ENCODE peak calls at places on chromosomes 11 and 22, in four cellular contexts. One of them, this sample, is unnamed.

GRCh38 chr11:24935059-24935458 is 438.2 kb downstream of the LUZP2 start:
- DNase-seq in HL-60: no peak
- DNase-seq in neural crest cell: no peak
- DNase-seq in transverse colon: no peak
- DNase-seq in this sample: no peak

GRCh38 chr11:35886759-35887158 is 57.1 kb upstream of the LDLRAD3 start:
- DNase-seq in HL-60: no peak
- DNase-seq in neural crest cell: no peak
- DNase-seq in transverse colon: no peak
- DNase-seq in this sample: no peak

GRCh38 chr11:111006207-111006606 is 239.3 kb upstream of the POU2AF2 start:
- DNase-seq in HL-60: no peak
- DNase-seq in neural crest cell: no peak
- DNase-seq in transverse colon: no peak
- DNase-seq in this sample: no peak

GRCh38 chr22:46068176-46068907 is 82.0 kb upstream of the PPARA start:
- DNase-seq in HL-60: no peak
- DNase-seq in neural crest cell: no peak
- DNase-seq in transverse colon: no peak
- DNase-seq in this sample: no peak

GRCh38 chr11:3808846-3809623 is 675 bp downstream of the PGAP2 start:
- DNase-seq in HL-60: peak; percentile 80
- DNase-seq in neural crest cell: no peak
- DNase-seq in transverse colon: peak; percentile 64
- DNase-seq in this sample: no peak

GRCh38 chr11:130858215-130858614 is 58.1 kb downstream of the SNX19 start:
- DNase-seq in HL-60: no peak
- DNase-seq in neural crest cell: no peak
- DNase-seq in transverse colon: no peak
- DNase-seq in this sample: no peak

GRCh38 chr22:47067331-47067890 is 305.0 kb downstream of the TBC1D22A start:
- DNase-seq in HL-60: no peak
- DNase-seq in neural crest cell: no peak
- DNase-seq in transverse colon: peak; percentile 3
- DNase-seq in this sample: no peak

GRCh38 chr11:110529043-110529442 is 99.3 kb downstream of the FDX1 start:
- DNase-seq in HL-60: peak; percentile 30
- DNase-seq in neural crest cell: no peak
- DNase-seq in transverse colon: no peak
- DNase-seq in this sample: no peak

GRCh38 chr22:20259336-20259705 is 8.8 kb downstream of the RTN4R start:
- DNase-seq in HL-60: no peak
- DNase-seq in neural crest cell: no peak
- DNase-seq in transverse colon: no peak
- DNase-seq in this sample: no peak

GRCh38 chr22:20257474-20258299 is 10.4 kb downstream of the RTN4R start:
- DNase-seq in HL-60: no peak
- DNase-seq in neural crest cell: no peak
- DNase-seq in transverse colon: no peak
- DNase-seq in this sample: no peak

GRCh38 chr22:20256562-20257473 is 11.3 kb downstream of the RTN4R start:
- DNase-seq in HL-60: no peak
- DNase-seq in neural crest cell: no peak
- DNase-seq in transverse colon: no peak
- DNase-seq in this sample: no peak

GRCh38 chr22:20260071-20260722 is 7.9 kb downstream of the RTN4R start:
- DNase-seq in HL-60: no peak
- DNase-seq in neural crest cell: no peak
- DNase-seq in transverse colon: no peak
- DNase-seq in this sample: no peak

GRCh38 chr22:20258584-20259335 is 9.4 kb downstream of the RTN4R start:
- DNase-seq in HL-60: no peak
- DNase-seq in neural crest cell: no peak
- DNase-seq in transverse colon: no peak
- DNase-seq in this sample: no peak
- TF ChIP-seq CTCF in HL-60: no peak
- TF ChIP-seq CTCF in neural crest cell: peak; percentile 35
- TF ChIP-seq CTCF in transverse colon: peak; percentile 12
- TF ChIP-seq CTCF in this sample: peak; percentile 67

GRCh38 chr11:77819411-77819920 is 1.1 kb downstream of the RSF1 start:
- DNase-seq in HL-60: peak; percentile 91
- DNase-seq in neural crest cell: peak; percentile 70
- DNase-seq in transverse colon: peak; percentile 89
- DNase-seq in this sample: peak; percentile 82
- TF ChIP-seq CTCF in HL-60: no peak
- TF ChIP-seq CTCF in neural crest cell: peak; percentile 38
- TF ChIP-seq CTCF in transverse colon: no peak
- TF ChIP-seq CTCF in this sample: peak; percentile 9

GRCh38 chr11:64611961-64612646 is 21.1 kb downstream of the SLC22A12 start:
- DNase-seq in HL-60: peak; percentile 56
- DNase-seq in neural crest cell: no peak
- DNase-seq in transverse colon: no peak
- DNase-seq in this sample: no peak

GRCh38 chr11:64610596-64610995 is 19.6 kb downstream of the SLC22A12 start:
- DNase-seq in HL-60: no peak
- DNase-seq in neural crest cell: no peak
- DNase-seq in transverse colon: no peak
- DNase-seq in this sample: no peak

GRCh38 chr11:64613648-64614047 is 22.6 kb downstream of the SLC22A12 start:
- DNase-seq in HL-60: no peak
- DNase-seq in neural crest cell: no peak
- DNase-seq in transverse colon: no peak
- DNase-seq in this sample: no peak

GRCh38 chr11:64609436-64610047 is 18.5 kb downstream of the SLC22A12 start:
- DNase-seq in HL-60: peak; percentile 67
- DNase-seq in neural crest cell: no peak
- DNase-seq in transverse colon: no peak
- DNase-seq in this sample: no peak

DNA sequence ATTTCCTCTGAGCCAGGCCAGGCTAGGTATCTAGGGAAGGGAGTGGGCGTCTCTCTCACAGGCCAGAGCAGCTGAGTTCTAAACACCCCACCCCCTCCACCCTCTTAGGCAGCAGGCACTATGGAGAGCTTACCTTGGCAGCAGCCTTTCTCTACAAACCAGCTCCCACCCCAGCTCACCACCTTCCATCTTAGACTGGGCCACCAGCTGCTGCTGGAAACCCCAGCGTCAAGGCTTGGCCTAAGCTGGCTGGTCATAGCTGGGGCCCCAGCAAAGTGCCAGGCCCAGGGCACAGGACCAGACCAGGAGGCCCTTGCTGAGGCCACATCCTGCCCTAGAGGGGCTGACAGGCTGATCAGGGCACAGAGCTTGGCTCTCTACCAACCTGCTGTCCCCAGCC is 20.2 kb downstream of the SLC22A12 start:
- DNase-seq in HL-60: no peak
- DNase-seq in neural crest cell: no peak
- DNase-seq in transverse colon: no peak
- DNase-seq in this sample: no peak
- TF ChIP-seq CTCF in HL-60: no peak
- TF ChIP-seq CTCF in neural crest cell: no peak
- TF ChIP-seq CTCF in transverse colon: no peak
- TF ChIP-seq CTCF in this sample: no peak

GRCh38 chr11:58504232-58504631 is 3.7 kb downstream of the OR5B21 start:
- DNase-seq in HL-60: no peak
- DNase-seq in neural crest cell: no peak
- DNase-seq in transverse colon: no peak
- DNase-seq in this sample: no peak
- TF ChIP-seq CTCF in HL-60: no peak
- TF ChIP-seq CTCF in neural crest cell: no peak
- TF ChIP-seq CTCF in transverse colon: no peak
- TF ChIP-seq CTCF in this sample: no peak

DNA sequence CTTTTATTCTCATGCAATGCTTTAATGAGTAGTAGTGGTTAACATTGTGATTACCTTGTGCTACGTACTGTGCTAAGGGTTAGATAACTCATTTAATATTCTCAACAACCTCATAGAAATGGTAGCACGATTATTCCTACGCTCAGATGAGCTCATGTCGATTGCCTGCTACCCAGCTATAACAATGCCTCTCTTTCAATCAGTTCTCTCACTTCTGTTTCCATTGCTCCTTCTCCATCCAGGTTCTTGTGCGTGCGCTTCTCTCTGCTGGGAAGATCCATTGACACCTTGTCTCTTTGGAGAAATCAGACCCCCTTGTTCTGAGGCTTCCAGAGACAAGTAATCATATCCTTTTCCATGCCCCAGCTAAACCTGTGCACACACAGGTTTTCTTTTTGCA is 120.8 kb downstream of the NECTIN1 start:
- DNase-seq in HL-60: no peak
- DNase-seq in neural crest cell: no peak
- DNase-seq in transverse colon: no peak
- DNase-seq in this sample: no peak
- TF ChIP-seq CTCF in HL-60: no peak
- TF ChIP-seq CTCF in neural crest cell: no peak
- TF ChIP-seq CTCF in transverse colon: no peak
- TF ChIP-seq CTCF in this sample: no peak

GRCh38 chr11:47592276-47592675 is 1.9 kb downstream of the C1QTNF4 start:
- DNase-seq in HL-60: peak; percentile 30
- DNase-seq in neural crest cell: no peak
- DNase-seq in transverse colon: no peak
- DNase-seq in this sample: no peak

GRCh38 chr11:47590026-47590861 is 3.8 kb downstream of the FAM180B start:
- DNase-seq in HL-60: no peak
- DNase-seq in neural crest cell: no peak
- DNase-seq in transverse colon: no peak
- DNase-seq in this sample: no peak

GRCh38 chr11:47592970-47593369 is 1.2 kb downstream of the C1QTNF4 start:
- DNase-seq in HL-60: no peak
- DNase-seq in neural crest cell: no peak
- DNase-seq in transverse colon: no peak
- DNase-seq in this sample: no peak

GRCh38 chr11:47593492-47593933 is 698 bp downstream of the C1QTNF4 start:
- DNase-seq in HL-60: no peak
- DNase-seq in neural crest cell: no peak
- DNase-seq in transverse colon: no peak
- DNase-seq in this sample: no peak

DNA sequence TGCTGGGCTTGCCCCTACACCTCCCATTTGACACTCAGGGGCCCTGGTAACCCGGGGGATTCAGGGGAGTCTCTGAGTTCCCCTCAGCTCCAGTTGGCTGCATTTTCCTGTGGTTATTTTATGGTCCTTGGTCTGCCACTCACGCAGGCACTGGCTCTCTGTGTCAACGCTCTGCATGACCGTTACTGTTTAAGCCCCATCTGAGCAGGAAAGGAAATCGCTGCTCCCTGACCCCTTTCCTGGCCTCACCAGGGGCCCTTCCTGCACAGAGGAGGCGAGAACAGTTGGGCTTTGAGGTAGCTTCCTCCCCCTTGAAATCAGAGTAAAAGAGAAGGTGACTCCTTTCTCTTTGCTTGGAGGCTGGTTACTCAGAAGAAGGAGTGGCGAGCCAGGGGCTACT is 2.4 kb downstream of the C1QTNF4 start:
- DNase-seq in HL-60: peak; percentile 46
- DNase-seq in neural crest cell: no peak
- DNase-seq in transverse colon: no peak
- DNase-seq in this sample: no peak
- TF ChIP-seq CTCF in HL-60: no peak
- TF ChIP-seq CTCF in neural crest cell: no peak
- TF ChIP-seq CTCF in transverse colon: no peak
- TF ChIP-seq CTCF in this sample: no peak